ENCODE peak calls at places on chromosomes 13 and 19, in eight cellular contexts. Y is CD4-positive, alpha-beta T cell; S is MM.1S; D is WTC11; V is OCI-LY7; O is fibroblast of mammary gland; Z is choroid plexus epithelial cell; L is fibroblast of pulmonary artery. X is an unnamed sample.

GRCh38 chr13:19967619-19968018 is 9.1 kb downstream of the ZMYM2 start:
- DNase-seq in Y (no peak), S (peak; percentile 77), D (no peak), V (peak; percentile 70), O (no peak), Z (peak; percentile 13), L (no peak), X (peak; percentile 66)

GRCh38 chr19:4393947-4394590 is 6.3 kb downstream of the SH3GL1 start:
- DNase-seq in Y (no peak), S (no peak), D (no peak), V (no peak), O (no peak), Z (no peak), L (peak; percentile 57), X (no peak)

GRCh38 chr13:74115138-74115537 is 19.1 kb downstream of the KLF12 start:
- DNase-seq in Y (no peak), S (no peak), D (no peak), V (no peak), O (peak; percentile 69), Z (peak; percentile 72), L (peak; percentile 66), X (no peak)

GRCh38 chr19:23774156-23774971 is 15.7 kb upstream of the ZNF681 start:
- DNase-seq in Y (no peak), S (no peak), D (no peak), V (no peak), O (peak; percentile 2), Z (peak; percentile 36), L (peak; percentile 3), X (no peak)

GRCh38 chr13:102599451-102600012 is 2.7 kb downstream of the TPP2 start:
- DNase-seq in Y (no peak), S (no peak), D (no peak), V (no peak), O (no peak), Z (no peak), L (no peak), X (no peak)

GRCh38 chr13:34816543-34816942 is 125.5 kb upstream of the NBEA start:
- DNase-seq in Y (no peak), S (no peak), D (no peak), V (no peak), O (no peak), Z (peak; percentile 28), L (peak; percentile 7), X (no peak)

GRCh38 chr13:56924401-56924800 is 216.3 kb upstream of the PRR20A start:
- DNase-seq in Y (no peak), S (no peak), D (no peak), V (no peak), O (no peak), Z (no peak), L (no peak), X (no peak)

GRCh38 chr19:14112809-14113385 is 4.7 kb downstream of the PRKACA start:
- DNase-seq in Y (no peak), S (no peak), D (no peak), V (no peak), O (no peak), Z (no peak), L (no peak), X (no peak)

GRCh38 chr13:23447927-23448326 is 14.4 kb upstream of the SACS start:
- DNase-seq in Y (no peak), S (no peak), D (no peak), V (no peak), O (peak; percentile 85), Z (peak; percentile 35), L (peak; percentile 81), X (no peak)

GRCh38 chr19:18239303-18239702 is 13.1 kb upstream of the PDE4C start:
- DNase-seq in Y (no peak), S (no peak), D (peak; percentile 57), V (no peak), O (no peak), Z (no peak), L (no peak), X (no peak)

GRCh38 chr13:38872693-38873092 is 117.9 kb downstream of the STOML3 start:
- DNase-seq in Y (peak; percentile 7), S (peak; percentile 73), D (peak; percentile 74), V (peak; percentile 40), O (peak; percentile 43), Z (peak; percentile 51), L (peak; percentile 44), X (peak; percentile 73)

GRCh38 chr13:28505543-28506135 is 10.7 kb upstream of the FLT1 start:
- DNase-seq in Y (peak; percentile 19), S (no peak), D (no peak), V (peak; percentile 34), O (no peak), Z (no peak), L (peak; percentile 34), X (no peak)

GRCh38 chr19:16581145-16581970 is 9.1 kb upstream of the SLC35E1 start:
- DNase-seq in Y (no peak), S (no peak), D (no peak), V (no peak), O (no peak), Z (no peak), L (no peak), X (peak; percentile 70)
- TF ChIP-seq CTCF in Y (no peak), S (no peak), D (no peak), V (no peak), O (no peak), Z (no peak), L (no peak), X (no peak)

DNA sequence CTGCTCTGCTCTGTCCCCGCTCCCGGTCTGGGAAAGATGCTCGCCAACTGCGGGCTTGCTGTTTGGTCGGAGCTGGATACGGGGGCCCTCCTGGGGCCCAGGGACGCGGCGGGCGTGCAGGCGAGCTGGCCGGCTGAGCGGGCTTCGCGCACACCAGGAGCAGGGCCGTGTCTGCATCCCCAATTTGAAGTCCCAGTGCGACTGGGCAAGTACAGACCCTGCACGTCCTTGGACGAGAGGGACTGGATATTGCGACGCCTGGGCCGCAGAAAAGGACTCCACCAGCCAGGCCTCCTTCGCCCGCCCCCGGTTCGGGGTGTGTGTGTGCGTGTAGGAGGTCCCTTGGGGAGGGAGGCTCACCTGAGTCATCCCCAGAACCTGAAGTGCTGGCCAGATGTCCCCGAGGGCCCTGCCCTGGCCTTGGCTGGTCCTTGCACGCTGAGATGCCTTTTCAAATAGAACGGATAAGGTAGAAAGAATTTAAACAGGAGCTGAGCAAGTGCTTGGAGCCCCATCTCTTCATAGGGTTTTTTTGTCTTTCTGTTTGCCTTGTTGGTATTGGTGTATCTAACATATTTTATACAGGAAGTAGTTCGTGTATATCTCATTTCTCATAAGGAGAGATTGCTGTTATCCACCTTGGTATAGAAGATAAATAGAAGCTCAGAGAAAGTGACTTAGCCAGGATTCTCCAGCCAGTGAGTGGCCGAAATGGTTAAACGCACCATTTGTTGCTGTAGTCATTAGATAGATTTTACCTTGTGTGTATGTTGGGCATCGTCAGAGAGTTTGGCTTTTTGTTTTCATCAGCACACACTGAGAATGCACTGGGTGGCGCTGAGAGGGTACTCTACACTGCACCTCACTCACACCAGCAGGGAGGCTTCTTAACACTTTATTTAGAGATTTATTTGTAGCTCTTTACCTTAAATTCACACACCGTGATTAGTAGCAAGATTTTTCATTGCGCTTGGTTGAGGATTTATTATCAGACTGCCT is 1.1 kb downstream of the NAXD start:
- DNase-seq in Y (peak; percentile 17), S (peak; percentile 21), D (peak; percentile 31), V (peak; percentile 54), O (peak; percentile 86), Z (peak; percentile 54), L (peak; percentile 38), X (peak; percentile 74)
- TF ChIP-seq CTCF in Y (no peak), S (peak; percentile 16), D (no peak), V (peak; percentile 71), O (no peak), Z (peak; percentile 31), L (no peak), X (peak; percentile 27)

DNA sequence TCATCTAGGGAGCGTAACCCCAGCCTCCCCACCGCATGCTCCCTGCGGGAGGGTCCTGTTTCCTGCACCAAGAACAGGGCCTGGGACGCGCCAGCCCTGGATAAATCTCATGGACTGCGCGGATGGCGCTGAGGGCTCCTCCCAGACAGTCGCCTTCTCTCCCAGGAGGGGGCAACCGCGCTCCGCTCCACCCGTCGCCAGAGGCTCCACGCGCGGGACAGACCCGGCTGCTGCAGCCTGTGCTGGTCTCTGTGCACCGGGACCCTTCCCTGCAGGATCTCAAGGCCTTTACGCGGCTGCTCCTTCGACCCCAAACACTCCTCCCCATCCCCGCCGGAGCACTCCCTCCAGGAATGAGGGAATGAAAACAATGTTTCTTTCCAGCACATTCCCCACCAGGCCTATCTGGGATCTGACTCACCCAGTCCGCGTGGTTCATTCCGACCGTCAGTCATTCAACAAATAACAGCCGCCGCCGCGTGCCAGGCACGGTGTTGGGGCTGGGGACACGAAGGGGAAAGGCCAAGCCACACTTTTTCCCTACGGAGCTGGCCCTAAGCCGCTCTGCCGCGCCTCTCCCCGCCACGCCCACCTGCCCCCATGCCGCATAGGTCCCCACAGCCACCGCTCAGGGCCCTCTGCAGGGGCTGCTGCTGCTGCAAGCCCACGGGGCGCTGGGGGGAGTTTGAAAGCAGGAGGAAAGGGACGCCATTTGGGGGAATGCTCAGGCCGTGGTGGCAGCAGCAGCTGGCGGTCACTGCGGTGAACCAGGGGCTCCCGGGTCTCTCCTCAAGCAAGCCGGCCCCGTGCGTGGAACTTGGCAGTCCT is 6.0 kb downstream of the PNMA8B start:
- DNase-seq in Y (peak; percentile 21), S (no peak), D (peak; percentile 55), V (no peak), O (peak; percentile 69), Z (peak; percentile 76), L (peak; percentile 70), X (no peak)
- TF ChIP-seq CTCF in Y (no peak), S (no peak), D (no peak), V (no peak), O (peak; percentile 11), Z (peak; percentile 46), L (peak; percentile 31), X (no peak)

DNA sequence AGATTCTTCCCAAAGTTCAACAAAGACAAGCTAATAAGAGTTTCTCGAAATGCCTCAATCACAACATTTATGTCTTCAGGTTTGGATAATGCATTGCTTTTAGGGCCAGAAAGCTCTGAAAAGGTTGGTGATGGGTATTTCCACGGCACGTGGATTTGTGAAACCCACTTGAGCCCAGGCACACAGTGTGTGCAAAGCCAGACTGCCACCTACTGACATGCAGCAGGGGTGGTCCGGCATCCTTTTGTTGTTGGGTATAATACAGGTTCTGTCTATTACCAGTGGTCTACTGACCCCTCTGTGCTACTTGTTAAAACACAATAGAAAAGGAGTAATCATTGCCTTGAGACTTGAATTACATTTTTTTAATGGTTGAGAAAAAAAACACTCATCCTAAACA is 225.6 kb downstream of the RAP2A start:
- DNase-seq in Y (no peak), S (no peak), D (peak; percentile 32), V (no peak), O (peak; percentile 21), Z (peak; percentile 59), L (peak; percentile 56), X (peak; percentile 54)
- TF ChIP-seq CTCF in Y (no peak), S (peak; percentile 28), D (no peak), V (peak; percentile 23), O (peak; percentile 28), Z (peak; percentile 66), L (peak; percentile 53), X (peak; percentile 44)

GRCh38 chr13:49302222-49302621 is 54.5 kb downstream of the CDADC1 start:
- DNase-seq in Y (no peak), S (no peak), D (no peak), V (no peak), O (no peak), Z (no peak), L (no peak), X (no peak)
- TF ChIP-seq CTCF in Y (no peak), S (no peak), D (no peak), V (no peak), O (no peak), Z (no peak), L (no peak), X (no peak)

X was measured in GM12865.